ENCODE peak calls at places on chromosome 6, in five cellular contexts. A is neuronal stem cell, K is IMR-90, D is trophoblast cell, L is H1. S is an unnamed sample.

GRCh38 chr6:25844518-25844917 is 12.7 kb upstream of the SLC17A1 start:
- DNase-seq in D (no peak), K (no peak), A (no peak), L (no peak), S (no peak)

GRCh38 chr6:43823879-43824740 is 54.1 kb downstream of the VEGFA start:
- DNase-seq in A (no peak), D (no peak), L (no peak), K (no peak), S (no peak)

GRCh38 chr6:4914412-4915159 is 89.3 kb downstream of the RPP40 start:
- DNase-seq in A (no peak), K (peak; percentile 69), D (no peak), L (no peak), S (peak; percentile 93)

GRCh38 chr6:170269873-170270541 is 20.9 kb downstream of the DLL1 start:
- DNase-seq in A (no peak), L (no peak), D (no peak), K (peak; percentile 43), S (no peak)

GRCh38 chr6:53795702-53796450 is 1.1 kb downstream of the LRRC1 start:
- DNase-seq in A (peak; percentile 40), D (peak; percentile 78), K (peak; percentile 28), L (no peak), S (peak; percentile 35)

GRCh38 chr6:142746524-142746923 is 198.5 kb downstream of the HIVEP2 start:
- DNase-seq in K (peak; percentile 27), L (no peak), A (peak; percentile 35), D (no peak), S (peak; percentile 43)

GRCh38 chr6:167956491-167956890 is 41.0 kb upstream of the KIF25 start:
- DNase-seq in K (no peak), L (no peak), D (no peak), A (no peak), S (no peak)

GRCh38 chr6:125219451-125219942 is 65.9 kb downstream of the TPD52L1 start:
- DNase-seq in L (no peak), A (no peak), D (no peak), K (no peak), S (no peak)

GRCh38 chr6:155521719-155522118 is 66.1 kb upstream of the NOX3 start:
- DNase-seq in L (no peak), A (no peak), K (peak; percentile 61), D (no peak), S (peak; percentile 42)

GRCh38 chr6:158207452-158207788 is 39.3 kb downstream of the GTF2H5 start:
- DNase-seq in D (peak; percentile 84), A (no peak), K (peak; percentile 48), L (no peak), S (peak; percentile 37)

GRCh38 chr6:154508573-154509375 is 1.7 kb downstream of the CNKSR3 start:
- DNase-seq in A (no peak), K (peak; percentile 56), D (no peak), L (no peak), S (peak; percentile 34)

GRCh38 chr6:32109114-32109764 is at the start of gene TNXB:
- DNase-seq in D (no peak), K (no peak), L (no peak), A (no peak), S (no peak)

GRCh38 chr6:95431637-95432228 is 145.6 kb upstream of the MANEA start:
- DNase-seq in D (peak; percentile 16), L (no peak), K (peak; percentile 40), A (peak; percentile 27), S (peak; percentile 30)

GRCh38 chr6:137025786-137026730 is 18.7 kb downstream of the IL20RA start:
- DNase-seq in L (no peak), D (peak; percentile 38), A (no peak), K (no peak), S (peak; percentile 87)

GRCh38 chr6:23403458-23403857 is 722.6 kb upstream of the NRSN1 start:
- DNase-seq in K (no peak), D (no peak), A (no peak), L (no peak), S (no peak)

GRCh38 chr6:157323114-157323923 is at the start of gene TMEM242:
- DNase-seq in A (peak; percentile 93), L (no peak), D (peak; percentile 93), K (peak; percentile 93), S (peak; percentile 96)

GRCh38 chr6:87277123-87277522 is 45.3 kb upstream of the SMIM8 start:
- DNase-seq in L (no peak), A (no peak), K (peak; percentile 15), D (no peak), S (peak; percentile 22)

GRCh38 chr6:129635396-129636164 is 74.4 kb downstream of the ARHGAP18 start:
- DNase-seq in K (peak; percentile 81), L (no peak), D (no peak), A (no peak), S (peak; percentile 49)

GRCh38 chr6:3357669-3358068 is 98.9 kb downstream of the PSMG4 start:
- DNase-seq in L (no peak), K (no peak), D (no peak), A (no peak), S (no peak)

GRCh38 chr6:125596020-125596419 is 153.4 kb upstream of the HEY2 start:
- DNase-seq in D (no peak), A (no peak), K (no peak), L (no peak), S (no peak)

GRCh38 chr6:31620586-31621319 is at the start of gene PRRC2A:
- DNase-seq in K (peak; percentile 59), D (peak; percentile 47), L (peak; percentile 43), A (no peak), S (no peak)

GRCh38 chr6:129543981-129544380 is 166.0 kb downstream of the ARHGAP18 start:
- DNase-seq in L (no peak), A (no peak), K (peak; percentile 46), D (no peak), S (no peak)

GRCh38 chr6:34237316-34237721 is 646 bp downstream of the HMGA1 start:
- DNase-seq in L (no peak), A (no peak), D (no peak), K (no peak), S (no peak)

GRCh38 chr6:34235605-34236422 is 859 bp upstream of the HMGA1 start:
- DNase-seq in A (peak; percentile 67), K (peak; percentile 92), D (peak; percentile 92), L (no peak), S (peak; percentile 89)

GRCh38 chr6:34237722-34238506 is 1.2 kb downstream of the HMGA1 start:
- DNase-seq in D (peak; percentile 43), L (no peak), K (peak; percentile 33), A (no peak), S (peak; percentile 59)

GRCh38 chr6:34234667-34235604 is 1.7 kb upstream of the HMGA1 start:
- DNase-seq in D (no peak), K (no peak), A (peak; percentile 94), L (no peak), S (no peak)

DNA sequence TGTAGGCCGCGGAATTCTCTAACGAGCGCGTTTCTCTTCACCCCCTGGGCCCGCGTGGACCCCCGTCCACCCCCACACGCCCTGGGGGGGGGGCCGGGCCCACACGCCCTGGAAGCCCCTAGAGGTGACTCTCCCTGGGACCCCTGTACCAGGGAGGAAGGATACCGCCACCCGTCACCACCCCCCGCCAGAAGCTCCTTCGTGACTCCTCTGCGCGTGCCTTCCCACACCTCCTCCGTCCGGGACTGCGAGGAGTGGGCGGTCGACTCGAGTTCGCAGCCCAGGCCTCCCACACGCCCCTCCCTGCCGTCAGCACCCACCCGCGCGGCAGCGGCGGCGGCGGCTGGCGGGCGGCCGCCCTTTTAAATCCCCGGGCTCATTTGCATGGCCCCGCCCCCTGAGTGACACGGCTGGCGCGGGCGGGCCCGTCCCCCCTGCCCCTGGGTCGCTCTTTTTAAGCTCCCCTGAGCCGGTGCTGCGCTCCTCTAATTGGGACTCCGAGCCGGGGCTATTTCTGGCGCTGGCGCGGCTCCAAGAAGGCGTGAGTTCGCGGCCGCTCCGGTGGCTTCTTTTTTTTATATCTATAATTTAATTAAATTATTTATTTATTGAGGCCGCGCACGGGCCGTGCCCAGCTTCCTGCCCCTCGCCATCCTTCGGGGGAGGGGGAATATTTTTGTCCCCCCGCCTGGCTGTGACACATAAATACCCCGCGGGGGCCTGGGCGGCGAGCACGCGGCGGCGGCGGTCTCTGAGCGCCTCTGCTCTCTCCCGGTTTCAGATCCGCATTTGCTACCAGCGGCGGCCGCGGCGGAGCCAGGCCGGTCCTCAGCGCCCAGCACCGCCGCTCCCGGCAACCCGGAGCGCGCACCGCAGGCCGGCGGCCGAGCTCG is at the start of gene HMGA1:
- DNase-seq in A (peak; percentile 91), D (peak; percentile 88), K (peak; percentile 86), L (no peak), S (peak; percentile 91)
- H4K91ac ChIP-seq in A (no peak within 1 kb of the TSS), D (peak within 1 kb of the TSS; percentile 91), K (peak within 1 kb of the TSS; percentile 47), L (peak within 1 kb of the TSS; percentile 71), S (peak within 1 kb of the TSS; percentile 97)

DNA sequence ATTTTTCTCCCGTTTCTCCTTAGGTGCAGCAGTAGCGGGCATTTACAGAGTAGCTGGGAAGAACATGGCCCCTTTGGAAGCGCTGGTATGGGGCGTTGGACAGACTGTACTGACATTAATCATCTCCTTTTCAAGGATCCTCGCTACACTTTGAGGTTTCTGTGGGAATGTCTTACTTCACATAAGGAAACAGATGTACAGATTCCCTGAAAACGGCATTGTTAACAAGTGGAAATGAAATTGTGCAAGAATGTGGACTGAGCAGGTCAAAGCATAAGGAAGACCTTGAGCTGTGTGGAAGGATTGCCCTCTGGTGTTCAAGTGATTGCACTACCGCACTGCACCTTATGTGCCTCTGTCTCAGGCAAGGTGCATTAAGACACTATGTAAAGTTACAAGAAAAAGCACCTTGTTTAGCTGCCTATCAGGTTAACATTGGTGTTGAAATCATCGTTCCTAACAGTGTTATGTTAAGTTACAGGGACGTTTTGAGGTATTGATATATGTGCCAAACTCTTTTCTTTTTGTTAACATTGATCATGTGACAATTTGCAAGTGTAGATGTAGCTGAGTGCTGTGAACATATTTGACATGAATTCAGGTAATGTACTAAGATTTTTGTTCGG is 38.0 kb downstream of the TMEM170B start:
- DNase-seq in D (peak; percentile 75), L (peak; percentile 41), K (peak; percentile 84), A (peak; percentile 49), S (peak; percentile 85)
- H3K4me3 ChIP-seq in D (no peak overlapping the region), L (no peak overlapping the region), K (no peak overlapping the region), A (no peak overlapping the region), S (no peak overlapping the region)

DNA sequence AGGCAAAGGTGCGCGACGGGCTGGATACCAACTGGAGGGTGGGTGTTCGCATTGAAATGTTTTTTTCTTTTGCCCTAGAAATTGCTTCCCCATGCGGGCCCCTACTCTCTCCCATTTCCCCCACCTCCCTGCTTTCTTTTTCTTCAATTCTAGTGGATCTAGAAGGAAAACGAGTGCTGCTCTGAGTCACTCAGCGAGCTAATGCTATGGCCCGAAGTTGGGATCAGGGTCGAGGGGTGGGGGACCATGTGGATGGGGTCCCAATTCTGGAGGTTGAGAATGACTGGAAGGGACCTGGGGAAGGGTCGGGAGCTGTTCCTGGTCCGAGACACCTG is 71.5 kb downstream of the SOX4 start:
- DNase-seq in K (no peak), D (no peak), L (no peak), A (peak; percentile 23), S (peak; percentile 29)
- H4K91ac ChIP-seq in K (peak overlapping the region; percentile 21), D (peak overlapping the region; percentile 97), L (peak overlapping the region; percentile 100), A (no peak overlapping the region), S (no peak overlapping the region)

GRCh38 chr6:90219168-90219985 is 77.3 kb downstream of the BACH2 start:
- DNase-seq in D (peak; percentile 46), K (peak; percentile 90), L (no peak), A (peak; percentile 43), S (peak; percentile 84)

GRCh38 chr6:90222724-90223198 is 73.9 kb downstream of the BACH2 start:
- DNase-seq in D (peak; percentile 59), L (no peak), A (no peak), K (peak; percentile 65), S (peak; percentile 13)

GRCh38 chr6:90222008-90222407 is 74.6 kb downstream of the BACH2 start:
- DNase-seq in K (no peak), L (no peak), A (no peak), D (no peak), S (no peak)

GRCh38 chr6:90220273-90220672 is 76.4 kb downstream of the BACH2 start:
- DNase-seq in D (no peak), A (no peak), K (no peak), L (no peak), S (no peak)

GRCh38 chr6:90221403-90221802 is 75.2 kb downstream of the BACH2 start:
- DNase-seq in L (no peak), D (no peak), K (no peak), A (no peak), S (no peak)
- H3K4me3 ChIP-seq in L (no peak overlapping the region), D (no peak overlapping the region), K (no peak overlapping the region), A (no peak overlapping the region), S (no peak overlapping the region)

S was measured in mesenchymal stem cell.